ENCODE peak calls at places on chromosomes 11 and 22, in five cellular contexts. One of them, this sample, is unnamed.

GRCh38 chr11:86571273-86571948 is 101.0 kb downstream of the ME3 start:
- DNase-seq in GM12878: no peak
- DNase-seq in K562: peak
- DNase-seq in SK-N-SH: peak
- DNase-seq in HepG2: peak
- DNase-seq in this sample: peak

GRCh38 chr11:44623321-44623715 is 57.9 kb downstream of the CD82 start:
- DNase-seq in GM12878: no peak
- DNase-seq in SK-N-SH: no peak
- DNase-seq in K562: no peak
- DNase-seq in HepG2: no peak
- DNase-seq in this sample: no peak

GRCh38 chr11:64007629-64008282 is 21.5 kb downstream of the OTUB1 start:
- DNase-seq in GM12878: no peak
- DNase-seq in SK-N-SH: peak
- DNase-seq in HepG2: peak
- DNase-seq in K562: peak
- DNase-seq in this sample: peak

GRCh38 chr11:127345819-127346459 is 345.4 kb upstream of the KIRREL3 start:
- DNase-seq in GM12878: no peak
- DNase-seq in HepG2: peak
- DNase-seq in SK-N-SH: peak
- DNase-seq in K562: peak
- DNase-seq in this sample: peak

GRCh38 chr11:59029490-59029889 is 56.6 kb upstream of the GLYATL1B start:
- DNase-seq in HepG2: no peak
- DNase-seq in K562: no peak
- DNase-seq in GM12878: no peak
- DNase-seq in SK-N-SH: no peak
- DNase-seq in this sample: no peak

GRCh38 chr11:107716884-107717532 is 5.2 kb upstream of the SLN start:
- DNase-seq in K562: no peak
- DNase-seq in SK-N-SH: no peak
- DNase-seq in HepG2: no peak
- DNase-seq in GM12878: no peak
- DNase-seq in this sample: no peak

GRCh38 chr22:37806409-37807338 is 1.1 kb upstream of the GCAT start:
- DNase-seq in K562: peak
- DNase-seq in GM12878: no peak
- DNase-seq in HepG2: peak
- DNase-seq in SK-N-SH: peak
- DNase-seq in this sample: no peak

GRCh38 chr11:35364101-35364780 is 55.1 kb downstream of the SLC1A2 start:
- DNase-seq in SK-N-SH: no peak
- DNase-seq in K562: no peak
- DNase-seq in HepG2: no peak
- DNase-seq in GM12878: no peak
- DNase-seq in this sample: no peak

GRCh38 chr11:84012171-84012826 is 726.1 kb upstream of the CCDC90B start:
- DNase-seq in K562: no peak
- DNase-seq in SK-N-SH: no peak
- DNase-seq in HepG2: no peak
- DNase-seq in GM12878: no peak
- DNase-seq in this sample: no peak

GRCh38 chr11:86717817-86718501 is 45.5 kb upstream of the ME3 start:
- DNase-seq in K562: no peak
- DNase-seq in SK-N-SH: no peak
- DNase-seq in HepG2: no peak
- DNase-seq in GM12878: no peak
- DNase-seq in this sample: no peak

GRCh38 chr11:47099213-47099917 is 77.3 kb downstream of the ARFGAP2 start:
- DNase-seq in GM12878: no peak
- DNase-seq in SK-N-SH: peak
- DNase-seq in HepG2: peak
- DNase-seq in K562: no peak
- DNase-seq in this sample: no peak

GRCh38 chr11:2088746-2089535 is 50.2 kb downstream of the IGF2 start:
- DNase-seq in K562: no peak
- DNase-seq in HepG2: peak
- DNase-seq in GM12878: no peak
- DNase-seq in SK-N-SH: no peak
- DNase-seq in this sample: peak

GRCh38 chr11:60937144-60937527 is 12.9 kb downstream of the TMEM132A start:
- DNase-seq in K562: no peak
- DNase-seq in SK-N-SH: no peak
- DNase-seq in HepG2: no peak
- DNase-seq in GM12878: no peak
- DNase-seq in this sample: no peak

GRCh38 chr11:17766590-17766989 is 32.0 kb downstream of the KCNC1 start:
- DNase-seq in GM12878: no peak
- DNase-seq in SK-N-SH: no peak
- DNase-seq in HepG2: no peak
- DNase-seq in K562: peak
- DNase-seq in this sample: no peak

GRCh38 chr11:74650498-74650897 is 58.1 kb downstream of the POLD3 start:
- DNase-seq in HepG2: no peak
- DNase-seq in GM12878: no peak
- DNase-seq in K562: no peak
- DNase-seq in SK-N-SH: no peak
- DNase-seq in this sample: no peak

GRCh38 chr11:64800633-64801464 is 2.2 kb downstream of the MAP4K2 start:
- DNase-seq in SK-N-SH: no peak
- DNase-seq in K562: peak
- DNase-seq in GM12878: no peak
- DNase-seq in HepG2: no peak
- DNase-seq in this sample: no peak

GRCh38 chr11:115317428-115318185 is 186.6 kb downstream of the CADM1 start:
- DNase-seq in HepG2: no peak
- DNase-seq in GM12878: no peak
- DNase-seq in SK-N-SH: no peak
- DNase-seq in K562: no peak
- DNase-seq in this sample: no peak

GRCh38 chr11:42205518-42205917 is 746.1 kb upstream of the LRRC4C start:
- DNase-seq in SK-N-SH: no peak
- DNase-seq in HepG2: peak
- DNase-seq in GM12878: no peak
- DNase-seq in K562: no peak
- DNase-seq in this sample: no peak

GRCh38 chr22:37607010-37607911 is 1.4 kb upstream of the GGA1 start:
- DNase-seq in GM12878: peak
- DNase-seq in HepG2: peak
- DNase-seq in SK-N-SH: peak
- DNase-seq in K562: peak
- DNase-seq in this sample: peak

GRCh38 chr11:105357146-105357545 is 217.6 kb upstream of the CARD18 start:
- DNase-seq in HepG2: no peak
- DNase-seq in GM12878: no peak
- DNase-seq in K562: no peak
- DNase-seq in SK-N-SH: no peak
- DNase-seq in this sample: no peak

GRCh38 chr11:32916361-32916760 is 23.8 kb downstream of the QSER1 start:
- DNase-seq in HepG2: no peak
- DNase-seq in K562: no peak
- DNase-seq in SK-N-SH: no peak
- DNase-seq in GM12878: no peak
- DNase-seq in this sample: no peak

GRCh38 chr22:25111579-25112517 is 87.8 kb upstream of the CRYBB3 start:
- DNase-seq in SK-N-SH: peak
- DNase-seq in GM12878: no peak
- DNase-seq in HepG2: no peak
- DNase-seq in K562: no peak
- DNase-seq in this sample: peak

GRCh38 chr11:23586188-23586587 is 725.9 kb upstream of the CCDC179 start:
- DNase-seq in K562: no peak
- DNase-seq in HepG2: no peak
- DNase-seq in GM12878: no peak
- DNase-seq in SK-N-SH: no peak
- DNase-seq in this sample: no peak

GRCh38 chr11:2991477-2992233 is 474 bp downstream of the NAP1L4 start:
- DNase-seq in K562: peak
- DNase-seq in GM12878: no peak
- DNase-seq in SK-N-SH: no peak
- DNase-seq in HepG2: peak
- DNase-seq in this sample: peak

GRCh38 chr11:41836426-41836825 is 377.0 kb upstream of the LRRC4C start:
- DNase-seq in SK-N-SH: no peak
- DNase-seq in K562: no peak
- DNase-seq in GM12878: no peak
- DNase-seq in HepG2: no peak
- DNase-seq in this sample: no peak

GRCh38 chr11:61752925-61753551 is 602 bp downstream of the MYRF start:
- DNase-seq in K562: no peak
- DNase-seq in GM12878: no peak
- DNase-seq in SK-N-SH: no peak
- DNase-seq in HepG2: no peak
- DNase-seq in this sample: no peak

GRCh38 chr11:7688238-7688826 is 15.0 kb upstream of the CYB5R2 start:
- DNase-seq in HepG2: peak
- DNase-seq in K562: peak
- DNase-seq in GM12878: no peak
- DNase-seq in SK-N-SH: peak
- DNase-seq in this sample: peak
- TF ChIP-seq FOXM1 in HepG2: no peak
- TF ChIP-seq FOXM1 in K562: no peak
- TF ChIP-seq FOXM1 in GM12878: no peak
- TF ChIP-seq FOXM1 in SK-N-SH: no peak
- TF ChIP-seq FOXM1 in this sample: no peak

DNA sequence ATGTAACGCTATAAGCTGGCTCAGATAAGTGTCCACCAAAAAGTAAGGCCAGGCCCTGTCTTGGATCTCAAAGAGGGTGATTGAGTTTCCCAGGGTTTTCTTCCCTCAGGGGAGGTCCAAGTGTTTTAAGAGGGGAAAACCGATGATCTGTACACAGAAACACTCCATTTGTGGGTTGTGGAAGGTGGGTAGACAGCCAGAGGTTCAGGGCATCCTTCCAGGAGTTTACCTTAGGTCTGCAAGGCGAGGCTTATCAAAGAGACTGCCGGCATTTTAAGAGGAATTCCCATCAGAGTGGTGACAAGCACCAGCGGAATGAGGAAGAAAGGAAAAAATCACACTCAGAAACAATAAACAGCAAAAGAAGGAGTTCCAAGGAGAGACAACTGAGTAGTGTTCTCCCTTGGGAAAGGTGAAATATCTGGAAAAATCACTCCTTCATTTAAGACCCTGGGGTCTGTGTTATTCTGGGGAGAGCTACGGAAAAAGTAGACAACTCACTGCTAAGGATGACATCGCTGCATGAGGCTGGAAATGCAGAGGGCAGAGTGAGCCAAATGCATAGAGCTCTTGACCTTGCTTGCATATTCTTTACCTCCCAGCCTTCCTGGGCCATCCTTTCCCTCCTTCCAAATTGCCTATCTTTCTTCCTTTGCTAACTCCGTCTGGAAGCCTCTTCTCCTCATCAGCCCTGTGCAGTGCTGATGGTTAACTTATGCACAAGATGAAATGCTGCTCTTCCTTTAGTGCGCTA is 22.1 kb upstream of the MMP7 start:
- DNase-seq in GM12878: no peak
- DNase-seq in K562: no peak
- DNase-seq in SK-N-SH: no peak
- DNase-seq in HepG2: peak
- DNase-seq in this sample: no peak
- TF ChIP-seq FOXM1 in GM12878: peak
- TF ChIP-seq FOXM1 in K562: no peak
- TF ChIP-seq FOXM1 in SK-N-SH: no peak
- TF ChIP-seq FOXM1 in HepG2: no peak
- TF ChIP-seq FOXM1 in this sample: no peak

DNA sequence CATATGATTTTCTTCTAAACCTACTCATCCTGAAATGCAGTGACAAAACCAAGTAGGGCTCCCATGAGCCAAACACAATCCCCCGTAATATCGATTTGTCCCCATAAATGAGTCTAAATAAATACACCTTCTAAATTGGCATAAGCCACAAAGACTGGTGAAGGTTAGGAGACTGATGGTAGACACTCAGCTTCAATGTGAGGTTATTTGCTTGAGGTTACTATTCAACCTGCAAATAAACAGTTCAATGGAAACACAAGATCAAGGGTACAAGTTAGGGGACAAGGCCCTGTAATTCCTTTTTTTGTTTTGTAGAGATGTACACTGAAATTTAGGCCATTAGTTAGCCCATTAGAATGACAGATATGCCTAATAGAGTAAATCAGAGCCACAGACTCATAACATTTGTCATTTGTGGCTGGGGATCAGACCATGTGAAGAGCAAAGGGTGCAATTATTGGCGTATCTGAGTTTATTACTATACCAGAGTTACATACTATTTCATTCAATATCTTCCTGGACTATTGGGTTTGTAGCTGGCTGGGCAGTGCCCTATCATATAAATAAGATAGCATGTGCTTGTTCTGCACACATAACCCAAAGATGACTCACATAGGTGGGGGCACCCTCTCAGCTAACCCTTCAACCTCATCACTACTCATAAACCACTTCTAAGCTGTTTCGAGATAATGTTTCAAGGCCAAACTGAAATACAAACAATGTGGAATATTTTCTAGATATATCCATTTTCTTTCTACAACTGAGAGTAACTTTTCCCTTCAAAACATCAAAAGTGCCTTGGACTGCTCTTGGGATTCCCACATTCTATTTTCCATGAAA is 695.3 kb downstream of the KCNA4 start:
- DNase-seq in SK-N-SH: no peak
- DNase-seq in GM12878: no peak
- DNase-seq in HepG2: peak
- DNase-seq in K562: no peak
- DNase-seq in this sample: no peak
- TF ChIP-seq FOXM1 in SK-N-SH: no peak
- TF ChIP-seq FOXM1 in GM12878: no peak
- TF ChIP-seq FOXM1 in HepG2: no peak
- TF ChIP-seq FOXM1 in K562: no peak
- TF ChIP-seq FOXM1 in this sample: no peak

DNA sequence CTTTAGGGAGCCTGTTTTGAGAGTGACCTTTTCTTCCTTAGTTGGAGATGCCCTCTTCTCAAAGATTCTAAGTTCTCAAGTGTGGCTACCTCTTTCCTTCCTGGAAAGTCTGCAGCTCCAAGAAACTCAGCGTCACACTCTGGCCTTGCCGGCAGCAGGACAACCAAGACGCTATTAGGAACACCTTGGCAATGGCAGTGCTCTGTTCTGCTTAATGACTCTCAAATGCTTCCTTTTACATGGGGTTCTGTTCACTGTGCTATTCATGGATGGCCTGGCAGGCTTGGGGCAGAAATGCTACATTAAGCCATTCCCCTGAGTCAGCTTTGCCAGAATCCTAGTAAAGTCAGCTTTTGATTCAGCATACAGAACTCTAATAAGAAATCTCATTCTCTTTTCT is 25.9 kb downstream of the LARGE2 start:
- DNase-seq in K562: no peak
- DNase-seq in HepG2: no peak
- DNase-seq in GM12878: no peak
- DNase-seq in SK-N-SH: no peak
- DNase-seq in this sample: no peak
- TF ChIP-seq FOXM1 in K562: no peak
- TF ChIP-seq FOXM1 in HepG2: no peak
- TF ChIP-seq FOXM1 in GM12878: no peak
- TF ChIP-seq FOXM1 in SK-N-SH: no peak
- TF ChIP-seq FOXM1 in this sample: no peak

This sample was measured in HEK293T.